ENCODE peak calls at places on chromosome 7, in ten cellular contexts. C is fibroblast of mammary gland; V is adipocyte; U is CD4-positive, CD25-positive, alpha-beta regulatory T cell; E is tibial artery; L is mesendoderm; H is mucosa of descending colon; A is GM12865; R is astrocyte of the spinal cord; Z is keratinocyte. B is an unnamed sample.

GRCh38 chr7:10940748-10941358 is 32.8 kb upstream of the PHF14 start:
- DNase-seq in C (no peak), V (peak; percentile 3), U (peak; percentile 43), E (no peak), L (no peak), H (peak; percentile 42), A (peak; percentile 41), R (no peak), Z (no peak), B (no peak)

GRCh38 chr7:63039882-63040281 is 958.8 kb upstream of the ZNF722 start:
- DNase-seq in C (no peak), V (no peak), U (no peak), E (no peak), L (no peak), H (no peak), A (no peak), R (no peak), Z (no peak), B (no peak)

GRCh38 chr7:39666562-39666961 is 43.2 kb downstream of the RALA start:
- DNase-seq in C (no peak), V (no peak), U (no peak), E (no peak), L (no peak), H (no peak), A (no peak), R (no peak), Z (no peak), B (no peak)

GRCh38 chr7:91228927-91229326 is 35.3 kb upstream of the FZD1 start:
- DNase-seq in C (peak; percentile 60), V (peak; percentile 30), U (no peak), E (no peak), L (no peak), H (no peak), A (no peak), R (peak; percentile 21), Z (no peak), B (no peak)

GRCh38 chr7:144763291-144763690 is 72.6 kb downstream of the TPK1 start:
- DNase-seq in C (no peak), V (no peak), U (no peak), E (no peak), L (no peak), H (peak; percentile 57), A (no peak), R (no peak), Z (no peak), B (no peak)

GRCh38 chr7:7895754-7896153 is 72.8 kb upstream of the GLCCI1 start:
- DNase-seq in C (no peak), V (no peak), U (no peak), E (no peak), L (peak; percentile 24), H (peak; percentile 38), A (no peak), R (no peak), Z (no peak), B (no peak)

GRCh38 chr7:83791737-83792136 is 142.8 kb upstream of the SEMA3E start:
- DNase-seq in C (no peak), V (no peak), U (no peak), E (no peak), L (peak; percentile 44), H (no peak), A (no peak), R (no peak), Z (no peak), B (no peak)

GRCh38 chr7:151150388-151150787 is 17.1 kb downstream of the GBX1 start:
- DNase-seq in C (no peak), V (no peak), U (no peak), E (no peak), L (no peak), H (peak; percentile 62), A (no peak), R (no peak), Z (no peak), B (no peak)

GRCh38 chr7:901388-902154 is 25.2 kb downstream of the GET4 start:
- DNase-seq in C (peak; percentile 88), V (peak; percentile 62), U (no peak), E (peak; percentile 74), L (peak; percentile 95), H (peak; percentile 98), A (peak; percentile 76), R (peak; percentile 78), Z (peak; percentile 50), B (no peak)

GRCh38 chr7:128074336-128074735 is 43.1 kb upstream of the LRRC4 start:
- DNase-seq in C (no peak), V (no peak), U (no peak), E (no peak), L (no peak), H (no peak), A (no peak), R (no peak), Z (no peak), B (no peak)

GRCh38 chr7:156999611-157000046 is 10.8 kb downstream of the MNX1 start:
- DNase-seq in C (no peak), V (no peak), U (no peak), E (no peak), L (no peak), H (peak; percentile 59), A (no peak), R (no peak), Z (no peak), B (no peak)

GRCh38 chr7:127810691-127811660 is 159.0 kb downstream of the SND1 start:
- DNase-seq in C (no peak), V (peak; percentile 30), U (no peak), E (no peak), L (no peak), H (no peak), A (no peak), R (no peak), Z (no peak), B (no peak)

GRCh38 chr7:49802600-49802999 is 29.2 kb downstream of the VWC2 start:
- DNase-seq in C (no peak), V (no peak), U (no peak), E (no peak), L (no peak), H (no peak), A (no peak), R (no peak), Z (no peak), B (no peak)

GRCh38 chr7:155356323-155357105 is 58.8 kb downstream of the INSIG1 start:
- DNase-seq in C (no peak), V (peak; percentile 35), U (no peak), E (peak; percentile 10), L (peak; percentile 65), H (peak; percentile 41), A (no peak), R (peak; percentile 25), Z (no peak), B (no peak)

GRCh38 chr7:28356619-28357018 is 55.7 kb upstream of the CREB5 start:
- DNase-seq in C (no peak), V (no peak), U (no peak), E (no peak), L (no peak), H (no peak), A (no peak), R (no peak), Z (no peak), B (no peak)

GRCh38 chr7:64640504-64640903 is 25.4 kb upstream of the ZNF107 start:
- DNase-seq in C (no peak), V (no peak), U (no peak), E (no peak), L (no peak), H (no peak), A (no peak), R (no peak), Z (no peak), B (no peak)

GRCh38 chr7:35185908-35186731 is 67.8 kb downstream of the TBX20 start:
- DNase-seq in C (no peak), V (peak; percentile 67), U (no peak), E (no peak), L (peak; percentile 80), H (no peak), A (no peak), R (peak; percentile 56), Z (no peak), B (peak; percentile 23)

GRCh38 chr7:131076032-131076431 is 251.6 kb upstream of the MKLN1 start:
- DNase-seq in C (peak; percentile 87), V (peak; percentile 69), U (no peak), E (no peak), L (no peak), H (no peak), A (no peak), R (peak; percentile 59), Z (no peak), B (no peak)

GRCh38 chr7:95028683-95029082 is 121.3 kb downstream of the PPP1R9A start:
- DNase-seq in C (no peak), V (no peak), U (no peak), E (no peak), L (no peak), H (no peak), A (no peak), R (peak; percentile 1), Z (no peak), B (no peak)

GRCh38 chr7:6436385-6436685 is 11.4 kb downstream of the DAGLB start:
- DNase-seq in C (no peak), V (no peak), U (peak; percentile 11), E (no peak), L (no peak), H (no peak), A (no peak), R (no peak), Z (no peak), B (peak; percentile 21)
- H3K4me3 ChIP-seq in C (no peak overlapping the region), V (no peak overlapping the region), U (peak overlapping the region; percentile 60), E (no peak overlapping the region), L (no peak overlapping the region), H (no peak overlapping the region), A (no peak overlapping the region), R (no peak overlapping the region), Z (no peak overlapping the region), B (peak overlapping the region; percentile 34)

GRCh38 chr7:129228633-129229032 is 3.8 kb downstream of the AHCYL2 start:
- DNase-seq in C (no peak), V (no peak), U (no peak), E (no peak), L (no peak), H (no peak), A (no peak), R (no peak), Z (no peak), B (no peak)
- H3K4me3 ChIP-seq in C (no peak overlapping the region), V (no peak overlapping the region), U (no peak overlapping the region), E (no peak overlapping the region), L (no peak overlapping the region), H (no peak overlapping the region), A (no peak overlapping the region), R (no peak overlapping the region), Z (no peak overlapping the region), B (no peak overlapping the region)

GRCh38 chr7:158586499-158587191 is 978 bp downstream of the PTPRN2 start:
- DNase-seq in C (no peak), V (no peak), U (no peak), E (no peak), L (no peak), H (peak; percentile 23), A (no peak), R (no peak), Z (no peak), B (no peak)
- H3K4me3 ChIP-seq in C (no peak overlapping the region), V (no peak overlapping the region), U (no peak overlapping the region), E (no peak overlapping the region), L (no peak overlapping the region), H (no peak overlapping the region), A (no peak overlapping the region), R (no peak overlapping the region), Z (no peak overlapping the region), B (no peak overlapping the region)

DNA sequence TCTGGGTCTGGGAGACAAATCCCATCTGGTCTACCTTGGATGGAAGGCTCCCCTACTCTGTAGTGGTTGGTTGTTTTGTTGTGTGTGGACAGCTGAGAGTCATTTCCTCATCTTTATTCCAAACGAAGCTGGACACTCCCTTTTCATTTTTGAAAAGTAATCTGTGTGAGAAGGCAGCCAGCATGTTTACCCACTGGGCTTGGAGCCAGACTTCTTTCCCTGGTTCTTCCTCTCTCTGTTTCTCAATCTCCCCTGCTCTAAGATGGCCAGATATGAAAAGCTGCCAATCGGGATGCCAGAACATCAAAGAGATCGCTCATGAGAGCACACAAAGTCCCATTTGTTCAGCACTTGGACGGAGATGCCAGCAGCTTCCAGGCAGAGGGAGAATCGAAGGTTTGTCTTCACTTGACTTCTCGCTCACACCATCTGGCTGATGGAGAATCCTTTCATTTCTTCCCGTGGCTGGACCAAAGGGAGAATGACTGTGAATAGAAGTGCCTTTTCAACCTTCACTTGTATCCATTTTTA is 108.2 kb upstream of the AGR3 start:
- DNase-seq in C (peak; percentile 90), V (peak; percentile 98), U (no peak), E (peak; percentile 82), L (no peak), H (peak; percentile 87), A (no peak), R (peak; percentile 85), Z (no peak), B (no peak)
- H3K4me3 ChIP-seq in C (peak overlapping the region; percentile 1), V (peak overlapping the region; percentile 72), U (no peak overlapping the region), E (no peak overlapping the region), L (no peak overlapping the region), H (no peak overlapping the region), A (no peak overlapping the region), R (peak overlapping the region; percentile 29), Z (no peak overlapping the region), B (no peak overlapping the region)